ENCODE peak calls at places on chromosomes 7 and 10, in eight cellular contexts. D is suprapubic skin, W is right lobe of liver, Y is endothelial cell of umbilical vein, V is A549, X is body of pancreas, L is breast epithelium, Q is thyroid gland. U is an unnamed sample.

GRCh38 chr10:44300666-44301649 is 83.9 kb downstream of the CXCL12 start:
- DNase-seq in W (no peak), X (peak), L (peak), D (no peak), Q (no peak), Y (no peak), V (peak), U (no peak)

GRCh38 chr7:77497079-77497478 is 40.0 kb upstream of the PTPN12 start:
- DNase-seq in W (no peak), Q (no peak), L (no peak), V (no peak), D (no peak), Y (no peak), X (no peak), U (no peak)

GRCh38 chr10:114876602-114877300 is 55.2 kb downstream of the FHIP2A start:
- DNase-seq in D (peak), L (peak), X (peak), Q (peak), V (peak), Y (peak), W (peak), U (peak)

GRCh38 chr10:49756031-49756430 is 6.1 kb downstream of the OGDHL start:
- DNase-seq in Q (no peak), D (no peak), L (no peak), V (no peak), W (no peak), Y (no peak), X (no peak), U (no peak)

GRCh38 chr7:110839866-110840265 is 251.1 kb upstream of the LRRN3 start:
- DNase-seq in V (peak), X (no peak), Q (peak), W (no peak), Y (peak), D (no peak), L (no peak), U (no peak)

GRCh38 chr7:34845666-34846361 is 187.8 kb downstream of the NPSR1 start:
- DNase-seq in D (no peak), V (peak), L (no peak), Y (no peak), W (no peak), Q (no peak), X (no peak), U (no peak)

GRCh38 chr7:96219382-96220130 is 102.3 kb downstream of the SLC25A13 start:
- DNase-seq in D (no peak), Q (no peak), L (no peak), Y (peak), V (peak), W (no peak), X (no peak), U (no peak)

GRCh38 chr10:102796407-102797176 is 40.6 kb downstream of the CYP17A1 start:
- DNase-seq in X (peak), Q (peak), W (peak), D (peak), Y (peak), L (peak), V (no peak), U (peak)

GRCh38 chr10:108360187-108360586 is 1195.7 kb upstream of the SORCS1 start:
- DNase-seq in Y (no peak), X (no peak), V (no peak), Q (no peak), L (no peak), W (no peak), D (no peak), U (no peak)

GRCh38 chr7:105985250-105985649 is 22.2 kb downstream of the CDHR3 start:
- DNase-seq in Q (no peak), V (no peak), Y (no peak), X (no peak), D (no peak), L (no peak), W (no peak), U (no peak)

GRCh38 chr10:47230482-47230881 is 69.5 kb upstream of the GDF10 start:
- DNase-seq in X (no peak), Q (no peak), D (no peak), L (no peak), W (no peak), Y (no peak), V (no peak), U (no peak)

GRCh38 chr7:99210265-99210970 is 2.5 kb upstream of the KPNA7 start:
- DNase-seq in V (peak), D (no peak), L (no peak), Y (no peak), W (peak), Q (no peak), X (peak), U (peak)

GRCh38 chr7:149843566-149843965 is 5.4 kb downstream of the ZNF862 start:
- DNase-seq in L (no peak), W (no peak), V (no peak), D (no peak), Y (no peak), X (no peak), Q (no peak), U (peak)

GRCh38 chr7:92639213-92639896 is 49.2 kb upstream of the FAM133B start:
- DNase-seq in D (no peak), Y (no peak), L (no peak), X (no peak), Q (no peak), W (no peak), V (no peak), U (no peak)

GRCh38 chr10:60237977-60238376 is 151.7 kb downstream of the ANK3 start:
- DNase-seq in Y (no peak), X (no peak), D (no peak), V (no peak), W (no peak), L (no peak), Q (no peak), U (no peak)

GRCh38 chr7:134605978-134606923 is 40.4 kb upstream of the BPGM start:
- DNase-seq in Q (peak), X (peak), L (peak), V (peak), D (no peak), W (peak), Y (peak), U (peak)

GRCh38 chr10:21534611-21535493 is 820 bp downstream of the MLLT10 start:
- DNase-seq in Q (peak), L (peak), Y (peak), D (no peak), X (peak), V (peak), W (peak), U (peak)

GRCh38 chr7:142838461-142839213 is 16.2 kb upstream of the EPHB6 start:
- DNase-seq in W (no peak), Y (no peak), X (no peak), L (no peak), D (no peak), V (no peak), Q (no peak), U (no peak)

GRCh38 chr10:76917071-76917470 is 720.5 kb downstream of the KCNMA1 start:
- DNase-seq in L (no peak), V (no peak), Y (no peak), D (no peak), X (no peak), W (no peak), Q (no peak), U (no peak)

GRCh38 chr10:101889256-101890210 is 45.9 kb upstream of the KCNIP2 start:
- DNase-seq in Q (peak), X (peak), D (no peak), V (peak), Y (peak), L (no peak), W (peak), U (peak)

GRCh38 chr10:110701618-110701971 is 57.5 kb downstream of the RBM20 start:
- DNase-seq in L (no peak), V (no peak), X (no peak), W (no peak), D (no peak), Y (no peak), Q (no peak), U (no peak)

GRCh38 chr7:73646785-73647724 is 20.6 kb upstream of the VPS37D start:
- DNase-seq in Y (no peak), L (no peak), Q (no peak), V (no peak), X (no peak), D (no peak), W (no peak), U (no peak)

GRCh38 chr7:73647725-73648592 is 19.7 kb upstream of the VPS37D start:
- DNase-seq in Q (peak), D (no peak), L (no peak), V (no peak), Y (no peak), W (peak), X (no peak), U (no peak)

GRCh38 chr7:73650524-73650923 is 17.1 kb upstream of the VPS37D start:
- DNase-seq in V (no peak), W (no peak), Q (no peak), X (no peak), Y (no peak), L (no peak), D (no peak), U (no peak)

GRCh38 chr7:73648593-73649332 is 18.9 kb upstream of the VPS37D start:
- DNase-seq in Y (no peak), D (no peak), W (no peak), X (no peak), L (no peak), Q (no peak), V (no peak), U (no peak)

GRCh38 chr7:73652541-73652949 is 15.1 kb upstream of the VPS37D start:
- DNase-seq in W (peak), L (no peak), X (no peak), Y (no peak), V (no peak), Q (no peak), D (no peak), U (no peak)
- TF ChIP-seq POLR2A in W (no peak), L (no peak), X (no peak), Y (no peak), V (no peak), Q (no peak), D (no peak), U (no peak)

GRCh38 chr10:77971804-77972144 is 45.2 kb upstream of the DLG5 start:
- DNase-seq in Q (no peak), D (no peak), V (no peak), Y (no peak), W (no peak), X (no peak), L (no peak), U (no peak)

GRCh38 chr10:77972148-77972547 is 45.6 kb upstream of the DLG5 start:
- DNase-seq in X (no peak), V (no peak), D (no peak), Q (no peak), W (no peak), L (no peak), Y (no peak), U (no peak)

GRCh38 chr10:77973276-77973675 is 46.7 kb upstream of the DLG5 start:
- DNase-seq in Q (no peak), X (no peak), W (no peak), L (no peak), Y (no peak), D (no peak), V (no peak), U (no peak)

GRCh38 chr10:77969029-77969635 is 42.6 kb upstream of the DLG5 start:
- DNase-seq in D (no peak), L (no peak), W (no peak), V (no peak), Y (no peak), Q (peak), X (no peak), U (peak)

DNA sequence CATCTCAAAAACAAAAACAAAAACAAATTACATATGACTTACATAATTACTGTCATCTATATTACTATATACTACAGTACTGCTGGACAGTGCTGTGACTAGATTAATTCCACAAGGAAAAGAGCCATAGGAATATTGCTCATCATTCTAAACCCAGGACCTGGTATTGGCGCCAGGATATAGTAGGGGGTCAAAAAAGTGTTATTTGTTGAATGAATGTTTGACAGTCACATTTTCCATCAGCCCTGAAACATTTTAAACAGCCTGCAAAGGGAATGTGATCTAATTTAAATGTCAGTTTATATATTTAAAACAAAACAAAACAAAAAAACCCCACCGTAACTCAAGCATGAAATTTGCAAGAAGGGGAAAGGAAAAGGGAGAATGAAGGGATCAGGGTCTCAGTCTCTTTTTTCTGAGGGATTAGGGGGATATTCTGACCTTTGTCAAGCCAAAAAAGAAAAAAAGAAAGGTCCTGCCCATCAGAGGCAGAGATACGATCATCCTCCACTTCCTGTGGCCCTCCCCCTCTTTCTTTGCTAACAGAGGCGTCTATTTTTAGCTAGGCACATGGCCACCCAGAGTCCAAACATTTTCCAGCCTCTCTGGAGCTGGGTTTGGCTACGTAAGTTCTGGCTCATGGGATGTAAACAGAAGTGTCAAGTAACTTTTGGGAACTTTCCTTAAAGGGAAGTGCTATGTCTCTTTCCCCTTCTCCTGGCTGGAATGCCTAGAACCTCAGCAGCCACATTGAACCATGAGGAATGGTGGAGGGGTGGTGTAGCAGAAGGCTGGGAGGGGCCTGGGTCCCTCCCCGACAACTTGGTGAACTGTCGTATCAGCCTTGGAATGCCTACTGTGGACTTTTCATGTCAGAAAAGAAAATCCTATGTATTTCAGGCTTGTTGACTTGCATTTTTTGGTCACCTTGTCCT is 44.6 kb upstream of the DLG5 start:
- DNase-seq in Q (peak), V (peak), Y (peak), W (peak), X (peak), L (peak), D (no peak), U (peak)
- TF ChIP-seq POLR2A in Q (no peak), V (no peak), Y (no peak), W (no peak), X (no peak), L (no peak), D (no peak), U (no peak)

GRCh38 chr10:63262674-63263073 is 129.5 kb downstream of the NRBF2 start:
- DNase-seq in V (no peak), X (no peak), D (no peak), L (no peak), Q (no peak), Y (no peak), W (no peak), U (no peak)

GRCh38 chr10:63266337-63267327 is 133.5 kb downstream of the NRBF2 start:
- DNase-seq in X (no peak), W (no peak), Y (peak), D (no peak), V (no peak), Q (no peak), L (no peak), U (no peak)

GRCh38 chr10:63265646-63266207 is 132.6 kb downstream of the NRBF2 start:
- DNase-seq in D (no peak), W (no peak), V (no peak), X (no peak), Y (no peak), Q (no peak), L (no peak), U (no peak)

GRCh38 chr10:63267414-63268138 is 134.4 kb downstream of the NRBF2 start:
- DNase-seq in L (no peak), Y (peak), X (no peak), Q (no peak), D (no peak), V (peak), W (no peak), U (no peak)

GRCh38 chr10:63264852-63265617 is 131.9 kb downstream of the NRBF2 start:
- DNase-seq in D (no peak), X (no peak), V (peak), Q (peak), W (no peak), Y (peak), L (no peak), U (no peak)
- TF ChIP-seq POLR2A in D (no peak), X (peak), V (no peak), Q (no peak), W (peak), Y (no peak), L (no peak), U (no peak)

GRCh38 chr10:122993797-122994336 is 13.7 kb downstream of the PSTK start:
- DNase-seq in W (no peak), V (no peak), Y (no peak), L (no peak), Q (no peak), D (no peak), X (no peak), U (no peak)
- TF ChIP-seq POLR2A in W (no peak), V (no peak), Y (no peak), L (no peak), Q (no peak), D (no peak), X (no peak), U (no peak)

DNA sequence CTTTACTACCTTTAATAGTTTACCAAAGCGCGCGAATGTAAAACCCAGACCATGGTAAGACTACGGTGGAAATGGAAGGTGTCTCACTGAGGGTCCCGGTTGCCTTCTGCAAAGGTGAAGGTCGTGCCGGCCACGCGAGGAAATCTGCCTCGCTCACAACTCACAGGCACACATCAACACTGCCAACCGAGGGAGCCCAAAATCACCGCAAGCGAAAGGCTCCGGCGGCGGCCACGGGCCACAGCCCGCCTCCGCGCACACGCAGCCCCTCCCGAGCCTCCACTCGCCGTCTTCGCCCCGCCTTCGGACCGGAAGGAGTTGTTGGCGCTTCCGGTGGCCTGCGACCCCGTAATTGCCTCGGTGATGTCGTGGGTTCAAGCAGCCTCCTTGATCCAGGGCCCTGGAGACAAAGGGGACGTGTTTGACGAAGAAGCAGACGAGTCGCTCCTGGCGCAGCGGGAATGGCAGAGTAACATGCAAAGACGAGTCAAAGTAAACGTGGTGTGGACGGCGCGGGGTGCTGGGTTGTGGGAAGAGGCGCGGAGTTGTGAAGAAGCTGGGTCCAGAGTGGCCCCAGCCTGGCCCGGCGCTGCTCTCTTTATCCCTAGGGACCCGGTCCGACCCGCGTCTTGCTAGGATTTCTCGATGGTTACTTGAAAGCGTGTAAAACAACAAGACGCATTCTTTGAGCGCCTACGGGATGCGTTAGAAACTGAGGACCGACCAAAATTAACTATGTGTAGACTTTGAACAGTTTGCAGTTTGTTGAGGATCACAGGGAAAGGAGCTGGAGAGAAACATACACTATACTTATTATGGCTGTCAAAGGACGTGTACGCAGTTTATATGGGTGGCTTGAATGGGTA is at the start of gene YAE1:
- DNase-seq in L (peak), W (peak), Y (peak), Q (peak), X (peak), D (peak), V (peak), U (peak)
- TF ChIP-seq POLR2A in L (peak), W (peak), Y (peak), Q (no peak), X (peak), D (no peak), V (peak), U (peak)

DNA sequence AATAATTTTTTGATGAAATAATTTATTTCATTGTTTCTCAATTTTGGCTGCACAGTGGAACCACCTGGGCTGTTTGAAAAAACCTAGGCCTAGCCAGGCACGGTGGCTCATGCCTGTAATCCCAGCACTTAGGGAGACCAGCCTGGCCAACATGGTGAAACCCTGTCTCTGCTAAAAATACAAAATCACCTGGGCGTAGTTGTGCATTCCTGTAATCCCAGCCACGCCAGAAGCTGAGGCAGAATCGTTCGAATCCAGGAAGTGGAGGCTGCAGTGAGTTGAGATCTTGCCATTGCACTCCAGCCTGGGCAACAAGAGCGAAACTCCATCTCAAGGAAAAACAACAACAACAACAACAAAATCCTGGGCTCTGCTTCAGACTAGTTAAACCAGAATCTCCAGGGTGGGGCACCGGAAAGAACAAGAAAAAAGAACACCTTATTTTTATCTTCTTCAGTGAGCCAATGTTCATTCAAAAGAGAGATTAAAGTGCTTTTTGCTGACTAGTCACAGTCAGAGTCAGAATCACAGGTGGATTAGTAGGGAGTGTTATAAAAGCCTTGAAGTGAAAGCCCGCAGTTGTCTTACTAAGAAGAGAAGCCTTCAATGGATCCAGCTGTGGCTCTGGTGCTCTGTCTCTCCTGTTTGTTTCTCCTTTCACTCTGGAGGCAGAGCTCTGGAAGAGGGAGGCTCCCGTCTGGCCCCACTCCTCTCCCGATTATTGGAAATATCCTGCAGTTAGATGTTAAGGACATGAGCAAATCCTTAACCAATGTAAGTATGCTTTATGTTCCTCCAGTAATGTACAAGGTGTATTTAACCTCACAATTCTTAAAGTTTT is at the start of gene CYP2C18:
- DNase-seq in L (no peak), D (no peak), W (no peak), Q (no peak), V (no peak), Y (no peak), X (no peak), U (no peak)
- TF ChIP-seq POLR2A in L (no peak), D (no peak), W (no peak), Q (no peak), V (no peak), Y (no peak), X (no peak), U (no peak)

GRCh38 chr10:32054087-32054486 is 2.1 kb downstream of the KIF5B start:
- DNase-seq in Q (no peak), X (no peak), D (no peak), W (no peak), L (peak), V (peak), Y (peak), U (peak)
- TF ChIP-seq POLR2A in Q (no peak), X (no peak), D (no peak), W (no peak), L (no peak), V (no peak), Y (no peak), U (no peak)

U was measured in sigmoid colon.